ENCODE peak calls at places on chromosomes 11 and 22, in six cellular contexts. U is T-cell, R is heart left ventricle, W is midbrain, B is SW 1271, S is A172. D is an unnamed sample.

GRCh38 chr22:42820075-42820763 is 36.9 kb downstream of the ARFGAP3 start:
- DNase-seq in U (no peak), R (no peak), W (no peak), B (no peak), S (peak; percentile 45), D (no peak)

GRCh38 chr11:23143031-23143430 is 282.8 kb upstream of the CCDC179 start:
- DNase-seq in U (no peak), R (no peak), W (no peak), B (no peak), S (no peak), D (no peak)

GRCh38 chr11:34468209-34468841 is 29.6 kb downstream of the CAT start:
- DNase-seq in U (peak; percentile 8), R (no peak), W (no peak), B (peak; percentile 22), S (peak; percentile 64), D (no peak)

GRCh38 chr11:15967166-15967565 is 389.2 kb downstream of the SOX6 start:
- DNase-seq in U (no peak), R (no peak), W (no peak), B (no peak), S (no peak), D (no peak)

GRCh38 chr11:133519560-133519959 is 12.7 kb downstream of the OPCML start:
- DNase-seq in U (no peak), R (no peak), W (no peak), B (no peak), S (no peak), D (no peak)

GRCh38 chr22:43326342-43326825 is 16.8 kb downstream of the SCUBE1 start:
- DNase-seq in U (no peak), R (no peak), W (no peak), B (no peak), S (no peak), D (no peak)

GRCh38 chr11:7851391-7851790 is 54.6 kb upstream of the OR5P2 start:
- DNase-seq in U (no peak), R (no peak), W (no peak), B (no peak), S (peak; percentile 10), D (no peak)

GRCh38 chr11:115201121-115201792 is 303.0 kb downstream of the CADM1 start:
- DNase-seq in U (no peak), R (no peak), W (no peak), B (no peak), S (peak; percentile 79), D (no peak)

D was measured in pancreas.